ENCODE peak calls at places on chromosomes 6 and 20, in six cellular contexts. J is A673, T is NCI-H1930, E is tibial nerve, H is globus pallidus, L is lower lobe of right lung. A is an unnamed sample.

GRCh38 chr20:11281768-11282167 is 608.0 kb upstream of the JAG1 start:
- DNase-seq in J (no peak), T (no peak), E (no peak), H (no peak), L (no peak), A (no peak)

GRCh38 chr6:111874030-111874425 is 776 bp upstream of the FYN start:
- DNase-seq in J (peak; percentile 14), T (no peak), E (no peak), H (no peak), L (no peak), A (no peak)

GRCh38 chr6:166942393-166943168 is 13.8 kb downstream of the RNASET2 start:
- DNase-seq in J (no peak), T (no peak), E (no peak), H (no peak), L (peak; percentile 62), A (no peak)

GRCh38 chr20:60752741-60753420 is 499.2 kb upstream of the CDH4 start:
- DNase-seq in J (no peak), T (no peak), E (peak; percentile 21), H (no peak), L (no peak), A (no peak)

GRCh38 chr20:17875106-17875980 is 93.3 kb downstream of the SNX5 start:
- DNase-seq in J (no peak), T (no peak), E (peak; percentile 74), H (peak; percentile 47), L (peak; percentile 84), A (peak; percentile 35)

GRCh38 chr6:61168878-61169277 is 1117.1 kb downstream of the KHDRBS2 start:
- DNase-seq in J (no peak), T (no peak), E (no peak), H (no peak), L (no peak), A (no peak)

GRCh38 chr6:119683022-119683421 is 333.5 kb upstream of the MAN1A1 start:
- DNase-seq in J (no peak), T (peak; percentile 57), E (no peak), H (no peak), L (no peak), A (no peak)

GRCh38 chr20:60001027-60001567 is 42.9 kb downstream of the CDH26 start:
- DNase-seq in J (no peak), T (no peak), E (no peak), H (no peak), L (no peak), A (no peak)

GRCh38 chr6:11714798-11715285 is 63.8 kb downstream of the ADTRP start:
- DNase-seq in J (peak; percentile 79), T (no peak), E (no peak), H (no peak), L (no peak), A (no peak)

GRCh38 chr6:118788702-118789101 is 105.2 kb upstream of the ASF1A start:
- DNase-seq in J (no peak), T (no peak), E (no peak), H (no peak), L (no peak), A (no peak)

A was measured in RWPE1.